ENCODE peak calls at places on chromosomes 16 and 17, in seven cellular contexts. H is RWPE2, R is left ventricle myocardium inferior, V is kidney, E is colonic mucosa, B is upper lobe of right lung, C is psoas muscle. N is an unnamed sample. For H3K4me1, the result is how much of the 10 kb centered on the place peaks cover.

GRCh38 chr17:17493249-17493985 is 2.8 kb downstream of the RASD1 start:
- DNase-seq in H (no peak), R (peak), V (peak), E (peak), B (peak), C (peak), N (peak)

GRCh38 chr17:74521701-74522201 is 9.5 kb downstream of the CD300LB start:
- DNase-seq in H (no peak), R (no peak), V (no peak), E (peak), B (no peak), C (no peak), N (no peak)

GRCh38 chr17:6212766-6213165 is 142.6 kb downstream of the WSCD1 start:
- DNase-seq in H (no peak), R (no peak), V (no peak), E (no peak), B (no peak), C (no peak), N (no peak)

GRCh38 chr16:64437706-64438329 is 684.0 kb downstream of the CDH11 start:
- DNase-seq in H (no peak), R (no peak), V (no peak), E (no peak), B (no peak), C (no peak), N (no peak)

GRCh38 chr16:29126621-29127020 is 141.8 kb downstream of the LAT start:
- DNase-seq in H (no peak), R (no peak), V (no peak), E (no peak), B (peak), C (no peak), N (no peak)

GRCh38 chr16:71288570-71288889 is 672 bp downstream of the CMTR2 start:
- DNase-seq in H (no peak), R (no peak), V (no peak), E (no peak), B (no peak), C (no peak), N (no peak)

GRCh38 chr17:62653831-62654829 is 26.7 kb downstream of the MRC2 start:
- DNase-seq in H (no peak), R (peak), V (peak), E (peak), B (peak), C (peak), N (peak)

GRCh38 chr16:7324306-7324705 is 8.3 kb upstream of the RBFOX1 start:
- DNase-seq in H (no peak), R (no peak), V (no peak), E (no peak), B (no peak), C (no peak), N (no peak)

GRCh38 chr16:66478733-66479511 is 51.8 kb downstream of the BEAN1 start:
- DNase-seq in H (peak), R (peak), V (peak), E (peak), B (peak), C (peak), N (peak)

GRCh38 chr17:27575912-27576252 is 55.1 kb upstream of the LGALS9 start:
- DNase-seq in H (no peak), R (no peak), V (peak), E (no peak), B (no peak), C (no peak), N (no peak)

GRCh38 chr17:12296120-12296727 is 275.5 kb downstream of the MAP2K4 start:
- DNase-seq in H (no peak), R (peak), V (no peak), E (no peak), B (no peak), C (no peak), N (no peak)

GRCh38 chr16:66946974-66947301 is 11.6 kb downstream of the CES2 start:
- DNase-seq in H (no peak), R (no peak), V (no peak), E (no peak), B (no peak), C (no peak), N (no peak)

GRCh38 chr16:3038256-3038655 is 1.5 kb upstream of the BICDL2 start:
- DNase-seq in H (no peak), R (no peak), V (peak), E (peak), B (peak), C (no peak), N (no peak)

GRCh38 chr16:78925071-78925714 is 675.3 kb downstream of the MAF start:
- DNase-seq in H (no peak), R (peak), V (no peak), E (peak), B (peak), C (peak), N (peak)

GRCh38 chr17:57935833-57936807 is 19.1 kb downstream of the CUEDC1 start:
- DNase-seq in H (no peak), R (peak), V (peak), E (no peak), B (no peak), C (peak), N (peak)

GRCh38 chr16:2910441-2910840 is 1.3 kb upstream of the FLYWCH1 start:
- DNase-seq in H (no peak), R (no peak), V (no peak), E (no peak), B (no peak), C (no peak), N (no peak)

GRCh38 chr17:81794509-81794908 is 9.4 kb upstream of the GCGR start:
- DNase-seq in H (peak), R (no peak), V (peak), E (peak), B (peak), C (no peak), N (peak)

DNA sequence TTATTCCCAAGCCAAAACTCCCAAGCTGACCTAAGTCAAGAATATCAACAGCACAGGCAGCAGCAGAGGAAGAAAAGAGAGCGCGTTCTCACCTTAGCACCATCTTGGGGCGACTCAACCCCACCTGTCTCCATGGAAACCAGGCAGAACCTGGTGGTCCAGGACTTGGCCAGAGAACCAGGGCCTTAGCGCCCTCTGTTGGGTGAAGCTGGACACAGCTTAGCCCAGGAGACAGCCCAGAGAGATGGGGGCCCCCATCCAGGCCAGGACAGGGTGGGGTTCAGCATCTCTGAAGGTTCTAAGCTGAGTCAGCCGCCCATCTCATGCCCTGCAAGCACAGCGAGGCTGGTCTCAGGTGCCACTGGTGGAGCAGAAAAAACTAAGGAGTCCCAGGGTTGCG is 60.1 kb upstream of the TMEM132E start:
- DNase-seq in H (no peak), R (no peak), V (no peak), E (no peak), B (no peak), C (no peak), N (peak)
- TF ChIP-seq CTCF in H (no peak), R (peak), V (peak), E (no peak), B (peak), C (no peak), N (peak)

DNA sequence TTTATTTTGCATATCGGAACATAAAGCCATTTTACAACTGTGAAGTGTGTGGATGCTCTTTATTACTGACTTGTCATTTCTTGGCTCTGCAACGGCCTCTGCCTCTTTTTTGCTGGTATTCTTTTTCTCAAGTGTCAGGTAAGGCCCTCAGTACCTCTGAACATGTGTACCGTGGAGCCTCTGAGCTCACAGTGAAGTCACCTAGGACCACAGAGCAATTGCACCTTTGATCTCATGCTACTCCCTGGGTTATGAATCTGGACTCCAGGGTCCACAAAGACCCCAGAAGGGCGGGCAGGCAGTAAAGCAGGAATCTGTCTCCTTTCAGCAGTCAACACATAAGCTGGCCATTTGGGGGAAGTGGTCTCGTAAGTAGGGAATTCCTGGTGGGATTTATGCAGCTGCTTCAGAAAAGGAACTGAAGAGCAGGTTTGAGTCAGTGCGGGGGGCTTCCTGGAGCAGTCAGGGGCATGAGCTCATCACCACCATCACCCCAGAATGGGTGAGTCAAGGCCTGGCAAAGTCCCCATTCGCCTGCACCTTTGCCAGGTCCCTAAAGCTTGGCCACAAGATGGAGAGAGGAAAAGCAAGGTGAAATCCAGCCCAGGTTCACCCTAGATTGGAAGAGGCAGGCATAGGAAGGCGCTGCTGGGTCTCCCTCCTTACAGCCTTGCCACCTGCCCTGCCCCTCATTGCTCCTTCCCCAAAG is 33.0 kb downstream of the TBX4 start:
- DNase-seq in H (no peak), R (no peak), V (no peak), E (no peak), B (no peak), C (no peak), N (no peak)
- H3K4me1 ChIP-seq in H (under half), R (under half), V (under half), E (under half), B (under half), C (under half), N (under half)

GRCh38 chr17:40450175-40450574 is 6.9 kb downstream of the IGFBP4 start:
- DNase-seq in H (no peak), R (no peak), V (no peak), E (peak), B (no peak), C (no peak), N (no peak)

GRCh38 chr17:40451420-40451819 is 8.2 kb downstream of the IGFBP4 start:
- DNase-seq in H (no peak), R (peak), V (no peak), E (peak), B (no peak), C (peak), N (no peak)

GRCh38 chr17:40447148-40447644 is 3.9 kb downstream of the IGFBP4 start:
- DNase-seq in H (no peak), R (no peak), V (peak), E (peak), B (no peak), C (no peak), N (no peak)

GRCh38 chr17:40448213-40448638 is 5.0 kb downstream of the IGFBP4 start:
- DNase-seq in H (no peak), R (no peak), V (no peak), E (peak), B (no peak), C (peak), N (no peak)

GRCh38 chr17:40448639-40449261 is 5.5 kb downstream of the IGFBP4 start:
- DNase-seq in H (no peak), R (no peak), V (no peak), E (peak), B (peak), C (no peak), N (no peak)
- H3K4me3 ChIP-seq in H (no peak), R (peak), V (peak), E (no peak), B (peak), C (peak), N (no peak)

GRCh38 chr16:17213974-17214373 is 256.8 kb downstream of the XYLT1 start:
- DNase-seq in H (no peak), R (no peak), V (no peak), E (no peak), B (no peak), C (no peak), N (no peak)

GRCh38 chr16:17213025-17213424 is 257.7 kb downstream of the XYLT1 start:
- DNase-seq in H (no peak), R (no peak), V (no peak), E (no peak), B (no peak), C (no peak), N (no peak)

GRCh38 chr16:17206712-17207111 is 264.0 kb downstream of the XYLT1 start:
- DNase-seq in H (no peak), R (no peak), V (no peak), E (no peak), B (no peak), C (no peak), N (no peak)

GRCh38 chr16:17215306-17215705 is 255.5 kb downstream of the XYLT1 start:
- DNase-seq in H (no peak), R (no peak), V (no peak), E (no peak), B (no peak), C (no peak), N (no peak)

GRCh38 chr16:17211797-17212196 is 259.0 kb downstream of the XYLT1 start:
- DNase-seq in H (no peak), R (no peak), V (no peak), E (no peak), B (no peak), C (no peak), N (no peak)
- TF ChIP-seq CTCF in H (peak), R (peak), V (no peak), E (no peak), B (peak), C (peak), N (no peak)

GRCh38 chr17:38595892-38596291 is 9.9 kb downstream of the SRCIN1 start:
- DNase-seq in H (no peak), R (no peak), V (no peak), E (no peak), B (no peak), C (no peak), N (no peak)
- H3K4me1 ChIP-seq in H (under half), R (under half), V (under half), E (under half), B (under half), C (under half), N (under half)

GRCh38 chr16:85157813-85158701 is 45.8 kb upstream of the CIBAR2 start:
- DNase-seq in H (no peak), R (no peak), V (no peak), E (no peak), B (no peak), C (no peak), N (no peak)
- H3K4me3 ChIP-seq in H (no peak), R (peak), V (no peak), E (no peak), B (no peak), C (no peak), N (no peak)

DNA sequence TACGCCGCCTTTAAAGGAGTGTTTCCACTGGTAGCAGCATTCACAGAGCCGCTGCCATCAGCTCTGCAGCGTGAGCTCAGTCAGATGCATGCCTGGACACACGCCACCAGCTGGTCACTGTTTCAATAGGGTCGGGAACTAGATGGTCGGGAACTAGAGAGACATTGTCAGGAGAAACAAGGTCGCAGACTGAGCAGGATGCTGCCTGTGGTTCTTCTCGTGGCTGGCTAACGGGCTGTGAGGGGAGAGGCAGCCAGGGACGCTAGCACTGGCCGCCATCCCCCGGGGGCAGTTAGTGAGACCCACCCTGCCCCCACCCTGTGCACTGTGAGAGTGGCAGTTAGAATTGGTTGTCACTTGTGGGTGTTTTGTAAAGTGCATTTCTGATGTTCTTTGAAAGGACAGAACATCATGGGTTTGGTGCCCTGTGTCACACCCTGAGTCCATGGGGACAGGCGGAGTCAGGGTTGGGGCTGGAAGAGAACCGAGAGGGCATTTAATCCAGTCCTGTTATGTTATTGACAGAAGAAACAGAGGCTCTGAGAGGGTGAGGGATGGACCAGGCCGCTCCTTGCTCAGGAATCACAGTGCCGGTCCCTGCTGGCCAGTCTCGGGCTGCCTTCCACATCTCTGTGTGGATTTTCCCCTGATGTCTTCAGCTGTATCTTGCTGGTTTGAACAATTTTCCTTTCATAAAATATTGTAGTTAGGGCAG is 86.4 kb downstream of the SPECC1 start:
- DNase-seq in H (no peak), R (peak), V (peak), E (no peak), B (no peak), C (peak), N (peak)
- TF ChIP-seq CTCF in H (peak), R (peak), V (peak), E (no peak), B (peak), C (peak), N (no peak)

DNA sequence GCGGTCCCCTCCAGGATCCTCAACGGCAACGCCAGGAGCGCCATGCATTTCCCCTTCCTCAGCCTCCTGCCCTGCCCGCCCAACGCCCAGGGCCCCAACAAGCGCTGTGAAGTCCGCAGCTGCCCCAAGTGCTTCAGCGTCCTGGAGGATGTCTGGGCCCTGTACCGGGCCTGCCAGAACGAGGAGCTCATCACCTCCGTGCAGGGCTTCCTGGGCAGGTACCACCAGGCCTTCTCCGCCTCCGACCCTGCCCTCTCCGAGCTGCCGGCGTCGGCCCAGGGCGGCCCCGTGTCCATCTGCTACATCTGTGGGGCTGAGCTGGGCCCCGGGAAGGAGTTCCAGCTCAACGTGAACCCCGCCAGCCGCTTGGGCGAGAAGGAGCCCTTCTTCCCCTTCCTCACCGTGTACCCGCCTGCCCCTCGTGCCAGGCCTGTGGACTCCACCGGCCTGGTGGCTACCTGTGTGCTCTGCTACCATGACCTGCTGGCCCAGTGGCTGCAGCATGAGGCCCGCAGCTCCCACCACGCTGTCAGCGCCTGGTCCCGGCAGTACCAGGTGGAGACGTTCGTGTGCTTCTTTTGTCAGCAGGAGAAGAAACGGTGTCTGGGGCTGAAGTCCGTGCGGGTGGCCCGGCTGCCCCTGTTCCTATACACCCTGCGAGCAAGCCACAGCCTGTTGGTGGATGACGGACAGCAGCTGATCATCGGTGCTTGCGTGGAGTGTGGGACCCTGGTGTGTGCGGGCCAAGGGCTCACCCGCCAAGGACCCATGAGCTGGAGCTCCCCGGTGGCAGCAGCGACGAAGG is 58.9 kb upstream of the CIBAR2 start:
- DNase-seq in H (no peak), R (no peak), V (peak), E (no peak), B (no peak), C (peak), N (no peak)
- H3K4me1 ChIP-seq in H (under half), R (half or more), V (half or more), E (under half), B (under half), C (half or more), N (half or more)

GRCh38 chr17:59434429-59434828 is 103.0 kb downstream of the YPEL2 start:
- DNase-seq in H (no peak), R (no peak), V (no peak), E (no peak), B (no peak), C (no peak), N (no peak)
- H3K4me3 ChIP-seq in H (no peak), R (no peak), V (no peak), E (no peak), B (no peak), C (no peak), N (no peak)